ENCODE peak calls at places on chromosomes 16 and 17, in eight cellular contexts. I is uterus, T is upper lobe of right lung, B is Caco-2, S is ovary, A is tibial nerve, Q is fibroblast of lung, K is A673. U is an unnamed sample. For H3K4me1, the result is how much of the 10 kb centered on the place peaks cover.

GRCh38 chr17:44602390-44602789 is 45.1 kb downstream of the FZD2 start:
- DNase-seq in I (no peak), T (no peak), B (no peak), S (no peak), A (no peak), Q (no peak), K (no peak), U (no peak)

GRCh38 chr17:13874817-13875216 is 194.5 kb upstream of the COX10 start:
- DNase-seq in I (no peak), T (no peak), B (no peak), S (no peak), A (no peak), Q (no peak), K (no peak), U (no peak)

GRCh38 chr17:40190197-40191021 is 13.1 kb downstream of the RAPGEFL1 start:
- DNase-seq in I (no peak), T (no peak), B (no peak), S (no peak), A (no peak), Q (no peak), K (no peak), U (no peak)

GRCh38 chr17:2049333-2050245 is 5.3 kb upstream of the HIC1 start:
- DNase-seq in I (peak), T (peak), B (peak), S (peak), A (peak), Q (peak), K (peak), U (peak)

GRCh38 chr17:62562656-62563055 is 64.8 kb upstream of the MRC2 start:
- DNase-seq in I (no peak), T (no peak), B (no peak), S (no peak), A (no peak), Q (peak), K (peak), U (no peak)

GRCh38 chr17:62600805-62601204 is 26.7 kb upstream of the MRC2 start:
- DNase-seq in I (no peak), T (no peak), B (no peak), S (no peak), A (no peak), Q (no peak), K (no peak), U (no peak)

GRCh38 chr17:45225964-45226530 is 4.4 kb downstream of the FMNL1 start:
- DNase-seq in I (no peak), T (peak), B (no peak), S (no peak), A (peak), Q (peak), K (no peak), U (peak)

GRCh38 chr17:5557485-5557884 is 26.8 kb downstream of the NLRP1 start:
- DNase-seq in I (no peak), T (no peak), B (no peak), S (no peak), A (no peak), Q (peak), K (no peak), U (no peak)

GRCh38 chr17:48137658-48138057 is 30.1 kb downstream of the SNX11 start:
- DNase-seq in I (no peak), T (no peak), B (no peak), S (no peak), A (no peak), Q (no peak), K (no peak), U (no peak)

GRCh38 chr17:6505425-6506142 is 50.8 kb downstream of the PITPNM3 start:
- DNase-seq in I (no peak), T (peak), B (no peak), S (no peak), A (no peak), Q (peak), K (no peak), U (peak)

GRCh38 chr17:4834621-4835020 is 1.5 kb downstream of the MINK1 start:
- DNase-seq in I (no peak), T (no peak), B (no peak), S (no peak), A (no peak), Q (no peak), K (no peak), U (no peak)

GRCh38 chr16:24853830-24854229 is 8.1 kb downstream of the SLC5A11 start:
- DNase-seq in I (peak), T (no peak), B (no peak), S (peak), A (no peak), Q (peak), K (peak), U (no peak)

GRCh38 chr16:55204094-55204493 is 119.9 kb upstream of the IRX6 start:
- DNase-seq in I (no peak), T (no peak), B (no peak), S (no peak), A (no peak), Q (no peak), K (no peak), U (no peak)

GRCh38 chr17:29590979-29591736 is 1.7 kb upstream of the GIT1 start:
- DNase-seq in I (peak), T (peak), B (peak), S (peak), A (peak), Q (peak), K (no peak), U (peak)

GRCh38 chr17:13362341-13363122 is 239.2 kb downstream of the HS3ST3A1 start:
- DNase-seq in I (no peak), T (no peak), B (no peak), S (no peak), A (no peak), Q (peak), K (no peak), U (no peak)

GRCh38 chr16:23131036-23131435 is 18.2 kb downstream of the USP31 start:
- DNase-seq in I (no peak), T (no peak), B (no peak), S (no peak), A (no peak), Q (no peak), K (no peak), U (no peak)

GRCh38 chr17:65115721-65116312 is 21.4 kb upstream of the RGS9 start:
- DNase-seq in I (no peak), T (no peak), B (no peak), S (no peak), A (no peak), Q (no peak), K (no peak), U (no peak)

GRCh38 chr16:67979955-67980678 is at the start of gene DPEP3:
- DNase-seq in I (no peak), T (no peak), B (no peak), S (no peak), A (no peak), Q (no peak), K (no peak), U (no peak)
- TF ChIP-seq CTCF in I (no peak), T (peak), B (no peak), S (no peak), A (no peak), Q (no peak), K (peak), U (peak)

GRCh38 chr17:77580956-77581355 is 377.5 kb upstream of the TNRC6C start:
- DNase-seq in I (no peak), T (peak), B (no peak), S (no peak), A (no peak), Q (no peak), K (no peak), U (peak)

GRCh38 chr17:77580531-77580930 is 378.0 kb upstream of the TNRC6C start:
- DNase-seq in I (no peak), T (peak), B (no peak), S (no peak), A (no peak), Q (no peak), K (no peak), U (peak)

GRCh38 chr17:77579717-77580116 is 378.8 kb upstream of the TNRC6C start:
- DNase-seq in I (no peak), T (peak), B (no peak), S (no peak), A (no peak), Q (no peak), K (no peak), U (peak)

GRCh38 chr17:77579131-77579530 is 379.4 kb upstream of the TNRC6C start:
- DNase-seq in I (no peak), T (peak), B (no peak), S (no peak), A (no peak), Q (no peak), K (no peak), U (peak)

GRCh38 chr17:77577491-77577890 is 381.0 kb upstream of the TNRC6C start:
- DNase-seq in I (no peak), T (peak), B (no peak), S (no peak), A (no peak), Q (no peak), K (no peak), U (peak)
- H3K4me1 ChIP-seq in I (under half), T (under half), B (under half), S (under half), A (under half), Q (under half), K (under half), U (under half)

DNA sequence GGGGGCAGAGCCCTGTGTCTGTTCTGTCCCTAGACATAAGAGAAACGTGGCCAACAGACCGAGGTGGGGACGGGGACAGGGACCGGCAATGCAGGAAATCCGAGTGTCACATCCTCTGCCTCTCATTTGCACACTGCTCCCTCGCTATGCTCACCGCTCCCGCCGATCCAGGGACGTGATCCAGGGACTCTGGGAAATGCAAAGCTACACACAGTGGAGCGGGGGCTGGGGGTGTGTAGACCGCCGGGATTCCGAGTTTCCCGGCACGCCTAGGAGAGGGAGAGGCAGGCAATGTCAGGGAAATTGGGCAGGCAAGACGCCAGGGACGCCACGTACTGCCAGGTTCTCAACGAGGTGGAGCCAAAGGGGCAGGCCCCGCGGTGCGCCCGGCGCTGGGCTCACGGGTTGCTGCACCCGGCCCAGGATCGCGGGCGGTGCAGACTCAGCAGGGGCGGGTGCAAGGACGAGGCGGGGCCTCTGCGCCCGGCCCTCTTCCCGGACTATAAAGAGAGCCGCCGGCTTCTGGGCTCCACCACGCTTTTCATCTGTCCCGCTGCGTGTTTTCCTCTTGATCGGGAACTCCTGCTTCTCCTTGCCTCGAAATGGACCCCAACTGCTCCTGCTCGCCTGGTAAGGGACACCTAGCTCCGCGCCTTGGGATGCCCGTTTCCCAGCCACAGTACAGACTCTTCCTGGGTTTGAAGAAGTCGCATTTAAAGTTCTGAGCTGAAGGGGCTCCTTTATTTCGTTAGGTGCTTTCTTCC is at the start of gene MT1X:
- DNase-seq in I (peak), T (peak), B (peak), S (peak), A (peak), Q (peak), K (peak), U (peak)
- TF ChIP-seq CTCF in I (no peak), T (no peak), B (no peak), S (no peak), A (peak), Q (no peak), K (no peak), U (peak)

GRCh38 chr17:31085563-31085962 is 9.2 kb upstream of the NF1 start:
- DNase-seq in I (no peak), T (no peak), B (no peak), S (no peak), A (no peak), Q (peak), K (no peak), U (no peak)
- H3K4me1 ChIP-seq in I (under half), T (under half), B (under half), S (under half), A (under half), Q (under half), K (under half), U (under half)

GRCh38 chr16:30665155-30665829 is 7.1 kb downstream of the FBRS start:
- DNase-seq in I (no peak), T (no peak), B (no peak), S (no peak), A (no peak), Q (no peak), K (no peak), U (no peak)
- TF ChIP-seq CTCF in I (no peak), T (no peak), B (no peak), S (no peak), A (no peak), Q (no peak), K (no peak), U (no peak)

GRCh38 chr16:5030251-5030870 is 3.4 kb downstream of the NAGPA start:
- DNase-seq in I (no peak), T (no peak), B (no peak), S (peak), A (no peak), Q (no peak), K (no peak), U (peak)

GRCh38 chr16:5033256-5034166 is at the start of gene NAGPA:
- DNase-seq in I (peak), T (peak), B (peak), S (peak), A (peak), Q (peak), K (peak), U (peak)

GRCh38 chr16:5031601-5032000 is 2.1 kb downstream of the NAGPA start:
- DNase-seq in I (no peak), T (no peak), B (no peak), S (peak), A (no peak), Q (no peak), K (no peak), U (peak)

GRCh38 chr16:5034167-5034523 is 410 bp upstream of the NAGPA start:
- DNase-seq in I (no peak), T (no peak), B (no peak), S (no peak), A (no peak), Q (no peak), K (no peak), U (no peak)

GRCh38 chr16:5032748-5033167 is 977 bp downstream of the NAGPA start:
- DNase-seq in I (no peak), T (no peak), B (no peak), S (peak), A (no peak), Q (no peak), K (no peak), U (no peak)
- H3K4me1 ChIP-seq in I (under half), T (under half), B (under half), S (under half), A (under half), Q (under half), K (under half), U (under half)

DNA sequence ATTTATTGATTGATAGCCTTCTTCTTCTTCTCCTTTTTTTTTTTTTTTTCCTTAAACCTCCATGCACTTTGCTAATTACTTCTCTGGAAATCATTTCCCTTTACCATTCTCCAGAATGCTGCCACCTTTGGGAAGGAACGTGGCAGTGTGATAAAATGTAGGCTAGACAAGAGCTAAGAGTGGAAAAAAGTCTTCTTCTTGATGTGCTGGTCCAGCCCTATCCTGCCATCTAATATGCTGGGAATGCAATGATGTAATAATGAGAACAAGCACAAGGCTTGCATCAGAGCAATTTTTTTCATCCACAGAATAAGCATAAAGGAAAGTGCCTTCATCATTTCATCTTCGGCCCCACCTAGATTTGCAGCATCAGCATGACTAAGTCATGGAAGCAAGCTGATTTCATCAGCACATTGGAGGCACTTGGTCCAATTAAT is 128.7 kb upstream of the ZFHX3 start:
- DNase-seq in I (no peak), T (no peak), B (no peak), S (no peak), A (no peak), Q (peak), K (peak), U (no peak)
- TF ChIP-seq CTCF in I (peak), T (peak), B (peak), S (no peak), A (no peak), Q (peak), K (peak), U (peak)

GRCh38 chr17:81867123-81867951 is 3.8 kb downstream of the ARHGDIA start:
- DNase-seq in I (no peak), T (no peak), B (peak), S (no peak), A (no peak), Q (peak), K (peak), U (no peak)

GRCh38 chr17:81870155-81870977 is 771 bp downstream of the ARHGDIA start:
- DNase-seq in I (peak), T (peak), B (no peak), S (no peak), A (no peak), Q (peak), K (peak), U (peak)

GRCh38 chr17:81867952-81868673 is 3.0 kb downstream of the ARHGDIA start:
- DNase-seq in I (no peak), T (no peak), B (peak), S (no peak), A (no peak), Q (no peak), K (no peak), U (no peak)

GRCh38 chr17:81869221-81870154 is 1.6 kb downstream of the ARHGDIA start:
- DNase-seq in I (peak), T (peak), B (peak), S (peak), A (no peak), Q (peak), K (peak), U (no peak)

DNA sequence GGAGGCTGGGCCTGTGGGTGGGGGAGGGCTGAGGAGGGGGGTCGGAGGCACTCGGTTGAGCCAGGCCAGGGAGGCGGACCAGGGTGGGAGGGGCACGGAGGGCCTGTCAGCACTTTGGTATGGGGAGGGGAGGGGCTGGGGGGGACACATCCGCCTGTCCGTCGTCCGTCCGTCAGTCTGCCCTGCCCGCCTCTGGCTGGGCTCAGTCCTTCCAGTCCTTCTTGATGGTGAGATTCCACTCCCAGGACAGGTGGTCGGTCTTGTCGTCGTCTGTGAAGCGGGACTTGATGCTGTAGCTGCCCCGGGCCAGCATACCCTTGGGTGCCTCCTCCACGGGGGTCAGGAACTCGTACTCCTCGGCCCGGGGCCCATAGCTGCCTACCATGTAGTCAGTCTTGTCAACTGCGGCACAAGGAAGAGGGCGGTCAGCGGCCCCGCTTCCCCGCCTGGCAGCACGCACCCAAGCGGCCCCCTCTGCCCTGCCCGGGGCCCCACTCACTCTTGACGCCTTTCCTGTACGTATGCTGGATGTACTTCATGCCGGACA is 2.4 kb downstream of the ARHGDIA start:
- DNase-seq in I (peak), T (peak), B (peak), S (peak), A (no peak), Q (peak), K (no peak), U (no peak)
- H3K4me1 ChIP-seq in I (under half), T (under half), B (under half), S (under half), A (half or more), Q (under half), K (under half), U (half or more)

GRCh38 chr16:1926223-1926718 is 8.1 kb upstream of the HS3ST6 start:
- DNase-seq in I (no peak), T (no peak), B (no peak), S (no peak), A (no peak), Q (no peak), K (no peak), U (no peak)

GRCh38 chr16:1922357-1922756 is 4.1 kb upstream of the HS3ST6 start:
- DNase-seq in I (no peak), T (no peak), B (no peak), S (no peak), A (no peak), Q (no peak), K (no peak), U (no peak)

GRCh38 chr16:1920727-1921155 is 2.5 kb upstream of the HS3ST6 start:
- DNase-seq in I (no peak), T (peak), B (no peak), S (no peak), A (no peak), Q (no peak), K (peak), U (no peak)

GRCh38 chr16:1924095-1924494 is 5.9 kb upstream of the HS3ST6 start:
- DNase-seq in I (no peak), T (no peak), B (no peak), S (no peak), A (no peak), Q (no peak), K (no peak), U (no peak)

GRCh38 chr16:1923299-1924034 is 5.3 kb upstream of the HS3ST6 start:
- DNase-seq in I (peak), T (no peak), B (peak), S (no peak), A (no peak), Q (peak), K (peak), U (no peak)
- TF ChIP-seq CTCF in I (peak), T (peak), B (peak), S (no peak), A (no peak), Q (no peak), K (peak), U (peak)

DNA sequence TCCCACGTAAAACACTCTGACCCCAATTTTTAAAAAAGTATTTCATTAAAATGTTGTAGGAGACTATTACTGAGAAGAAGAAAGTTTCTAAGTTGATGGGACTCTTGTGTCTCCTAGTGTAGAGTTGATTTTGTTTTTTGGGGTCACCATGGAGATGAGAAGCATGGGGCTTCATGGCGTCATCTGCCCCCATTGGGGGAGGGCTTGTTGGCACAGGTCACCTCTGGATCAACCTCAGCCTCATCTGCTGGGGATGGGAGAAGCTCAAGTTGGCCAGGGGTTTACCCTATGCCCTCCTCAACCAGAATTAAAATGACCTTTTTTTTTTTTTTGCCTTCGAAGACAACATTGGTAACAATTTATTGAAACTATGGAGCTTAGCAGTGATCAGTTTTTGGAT is 28.3 kb downstream of the MSI2 start:
- DNase-seq in I (no peak), T (no peak), B (no peak), S (peak), A (no peak), Q (no peak), K (no peak), U (no peak)
- H3K4me1 ChIP-seq in I (under half), T (under half), B (under half), S (under half), A (under half), Q (under half), K (under half), U (under half)

U was measured in lower lobe of right lung.